ENCODE peak calls at places on chromosomes 4 and X, in ten cellular contexts. One of them, this sample, is unnamed.

GRCh38 chr4:35950442-35950841 is 293.9 kb downstream of the ARAP2 start:
- DNase-seq in fibroblast of villous mesenchyme: no peak
- DNase-seq in cardiac fibroblast: no peak
- DNase-seq in bronchial epithelial cell: no peak
- DNase-seq in thoracic aorta: no peak
- DNase-seq in PC-9: no peak
- DNase-seq in cardiac muscle cell: no peak
- DNase-seq in BE2C: no peak
- DNase-seq in spleen: no peak
- DNase-seq in CD8-positive, alpha-beta T cell: no peak
- DNase-seq in this sample: no peak

GRCh38 chr4:111689214-111689613 is 456.0 kb upstream of the FAM241A start:
- DNase-seq in thoracic aorta: no peak
- DNase-seq in bronchial epithelial cell: peak; percentile 69
- DNase-seq in cardiac muscle cell: no peak
- DNase-seq in BE2C: no peak
- DNase-seq in CD8-positive, alpha-beta T cell: no peak
- DNase-seq in PC-9: no peak
- DNase-seq in fibroblast of villous mesenchyme: peak; percentile 87
- DNase-seq in spleen: no peak
- DNase-seq in cardiac fibroblast: peak; percentile 53
- DNase-seq in this sample: peak; percentile 80

GRCh38 chr4:153232768-153233167 is 28.5 kb downstream of the TRIM2 start:
- DNase-seq in spleen: no peak
- DNase-seq in CD8-positive, alpha-beta T cell: no peak
- DNase-seq in bronchial epithelial cell: no peak
- DNase-seq in cardiac muscle cell: peak; percentile 88
- DNase-seq in fibroblast of villous mesenchyme: no peak
- DNase-seq in cardiac fibroblast: peak; percentile 48
- DNase-seq in PC-9: peak; percentile 57
- DNase-seq in thoracic aorta: no peak
- DNase-seq in BE2C: peak; percentile 57
- DNase-seq in this sample: no peak

GRCh38 chrX:34879876-34880275 is 62.7 kb upstream of the FAM47B start:
- DNase-seq in PC-9: no peak
- DNase-seq in bronchial epithelial cell: no peak
- DNase-seq in cardiac fibroblast: no peak
- DNase-seq in cardiac muscle cell: no peak
- DNase-seq in spleen: no peak
- DNase-seq in thoracic aorta: no peak
- DNase-seq in fibroblast of villous mesenchyme: no peak
- DNase-seq in CD8-positive, alpha-beta T cell: no peak
- DNase-seq in BE2C: no peak
- DNase-seq in this sample: no peak

GRCh38 chrX:10633722-10634121 is 13.3 kb upstream of the MID1 start:
- DNase-seq in BE2C: peak; percentile 22
- DNase-seq in fibroblast of villous mesenchyme: peak; percentile 78
- DNase-seq in cardiac fibroblast: peak; percentile 78
- DNase-seq in bronchial epithelial cell: peak; percentile 93
- DNase-seq in spleen: no peak
- DNase-seq in thoracic aorta: peak; percentile 21
- DNase-seq in CD8-positive, alpha-beta T cell: no peak
- DNase-seq in cardiac muscle cell: no peak
- DNase-seq in PC-9: peak; percentile 87
- DNase-seq in this sample: peak; percentile 90

GRCh38 chrX:129360175-129360574 is 163.1 kb downstream of the SMARCA1 start:
- DNase-seq in cardiac fibroblast: peak; percentile 39
- DNase-seq in fibroblast of villous mesenchyme: peak; percentile 45
- DNase-seq in thoracic aorta: no peak
- DNase-seq in CD8-positive, alpha-beta T cell: peak; percentile 55
- DNase-seq in bronchial epithelial cell: peak; percentile 38
- DNase-seq in BE2C: peak; percentile 34
- DNase-seq in spleen: no peak
- DNase-seq in cardiac muscle cell: peak; percentile 61
- DNase-seq in PC-9: peak; percentile 38
- DNase-seq in this sample: peak; percentile 3

GRCh38 chr4:182886768-182887167 is 30.4 kb downstream of the DCTD start:
- DNase-seq in CD8-positive, alpha-beta T cell: peak; percentile 34
- DNase-seq in bronchial epithelial cell: no peak
- DNase-seq in thoracic aorta: no peak
- DNase-seq in BE2C: no peak
- DNase-seq in cardiac muscle cell: no peak
- DNase-seq in fibroblast of villous mesenchyme: no peak
- DNase-seq in PC-9: no peak
- DNase-seq in cardiac fibroblast: no peak
- DNase-seq in spleen: peak; percentile 54
- DNase-seq in this sample: no peak

GRCh38 chr4:184595430-184595829 is 53.8 kb downstream of the CASP3 start:
- DNase-seq in cardiac muscle cell: no peak
- DNase-seq in bronchial epithelial cell: no peak
- DNase-seq in fibroblast of villous mesenchyme: no peak
- DNase-seq in PC-9: no peak
- DNase-seq in CD8-positive, alpha-beta T cell: no peak
- DNase-seq in cardiac fibroblast: no peak
- DNase-seq in spleen: no peak
- DNase-seq in thoracic aorta: no peak
- DNase-seq in BE2C: no peak
- DNase-seq in this sample: no peak

GRCh38 chr4:14701389-14701788 is 300.9 kb upstream of the CPEB2 start:
- DNase-seq in cardiac fibroblast: no peak
- DNase-seq in CD8-positive, alpha-beta T cell: no peak
- DNase-seq in PC-9: no peak
- DNase-seq in cardiac muscle cell: no peak
- DNase-seq in thoracic aorta: no peak
- DNase-seq in spleen: no peak
- DNase-seq in bronchial epithelial cell: no peak
- DNase-seq in BE2C: no peak
- DNase-seq in fibroblast of villous mesenchyme: no peak
- DNase-seq in this sample: no peak

GRCh38 chr4:180571516-180571915 is 1671.7 kb upstream of the TENM3 start:
- DNase-seq in bronchial epithelial cell: no peak
- DNase-seq in spleen: no peak
- DNase-seq in PC-9: no peak
- DNase-seq in thoracic aorta: no peak
- DNase-seq in fibroblast of villous mesenchyme: no peak
- DNase-seq in cardiac fibroblast: no peak
- DNase-seq in BE2C: no peak
- DNase-seq in CD8-positive, alpha-beta T cell: no peak
- DNase-seq in cardiac muscle cell: no peak
- DNase-seq in this sample: no peak

GRCh38 chr4:68176500-68176899 is 46.8 kb upstream of the TMPRSS11F start:
- DNase-seq in spleen: no peak
- DNase-seq in PC-9: no peak
- DNase-seq in CD8-positive, alpha-beta T cell: no peak
- DNase-seq in fibroblast of villous mesenchyme: no peak
- DNase-seq in thoracic aorta: no peak
- DNase-seq in cardiac muscle cell: no peak
- DNase-seq in BE2C: no peak
- DNase-seq in bronchial epithelial cell: no peak
- DNase-seq in cardiac fibroblast: peak; percentile 2
- DNase-seq in this sample: no peak
- TF ChIP-seq CTCF in spleen: no peak
- TF ChIP-seq CTCF in PC-9: no peak
- TF ChIP-seq CTCF in CD8-positive, alpha-beta T cell: no peak
- TF ChIP-seq CTCF in fibroblast of villous mesenchyme: peak; percentile 4
- TF ChIP-seq CTCF in thoracic aorta: no peak
- TF ChIP-seq CTCF in cardiac muscle cell: no peak
- TF ChIP-seq CTCF in BE2C: no peak
- TF ChIP-seq CTCF in bronchial epithelial cell: peak; percentile 8
- TF ChIP-seq CTCF in cardiac fibroblast: no peak
- TF ChIP-seq CTCF in this sample: no peak

DNA sequence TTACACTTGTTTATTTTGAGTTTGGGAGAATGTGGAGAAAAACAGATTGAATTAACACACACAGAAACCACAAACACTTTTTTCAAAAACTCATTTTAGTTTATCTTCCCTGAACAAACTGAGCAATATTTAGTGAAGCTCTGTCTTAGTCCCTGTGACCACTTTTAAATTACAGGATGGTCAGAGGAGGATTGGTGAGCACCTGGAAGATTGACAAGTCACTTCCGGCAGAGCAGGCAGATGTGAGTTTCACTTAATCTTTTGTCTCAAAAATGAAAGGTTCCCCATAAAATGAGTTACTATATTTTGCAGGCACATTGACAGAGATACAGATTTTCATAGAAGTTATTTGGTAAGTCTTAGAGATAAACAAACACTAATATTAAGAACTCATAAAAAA is 970.1 kb downstream of the ADGRL3 start:
- DNase-seq in cardiac fibroblast: no peak
- DNase-seq in thoracic aorta: no peak
- DNase-seq in PC-9: no peak
- DNase-seq in CD8-positive, alpha-beta T cell: no peak
- DNase-seq in fibroblast of villous mesenchyme: no peak
- DNase-seq in bronchial epithelial cell: no peak
- DNase-seq in cardiac muscle cell: no peak
- DNase-seq in spleen: no peak
- DNase-seq in BE2C: no peak
- DNase-seq in this sample: no peak
- H3K4me3 ChIP-seq in cardiac fibroblast: no peak overlapping the region
- H3K4me3 ChIP-seq in thoracic aorta: no peak overlapping the region
- H3K4me3 ChIP-seq in PC-9: no peak overlapping the region
- H3K4me3 ChIP-seq in CD8-positive, alpha-beta T cell: no peak overlapping the region
- H3K4me3 ChIP-seq in fibroblast of villous mesenchyme: no peak overlapping the region
- H3K4me3 ChIP-seq in bronchial epithelial cell: no peak overlapping the region
- H3K4me3 ChIP-seq in cardiac muscle cell: no peak overlapping the region
- H3K4me3 ChIP-seq in spleen: no peak overlapping the region
- H3K4me3 ChIP-seq in BE2C: no peak overlapping the region
- H3K4me3 ChIP-seq in this sample: no peak overlapping the region

GRCh38 chr4:156377036-156377700 is 423.5 kb upstream of the CTSO start:
- DNase-seq in cardiac fibroblast: peak; percentile 66
- DNase-seq in BE2C: no peak
- DNase-seq in spleen: no peak
- DNase-seq in fibroblast of villous mesenchyme: peak; percentile 85
- DNase-seq in CD8-positive, alpha-beta T cell: no peak
- DNase-seq in thoracic aorta: no peak
- DNase-seq in PC-9: no peak
- DNase-seq in cardiac muscle cell: no peak
- DNase-seq in bronchial epithelial cell: no peak
- DNase-seq in this sample: peak; percentile 37

GRCh38 chr4:156374069-156374468 is 420.4 kb upstream of the CTSO start:
- DNase-seq in bronchial epithelial cell: no peak
- DNase-seq in spleen: no peak
- DNase-seq in BE2C: no peak
- DNase-seq in PC-9: no peak
- DNase-seq in CD8-positive, alpha-beta T cell: no peak
- DNase-seq in fibroblast of villous mesenchyme: no peak
- DNase-seq in cardiac muscle cell: no peak
- DNase-seq in thoracic aorta: no peak
- DNase-seq in cardiac fibroblast: no peak
- DNase-seq in this sample: no peak

GRCh38 chr4:156374894-156375293 is 421.2 kb upstream of the CTSO start:
- DNase-seq in thoracic aorta: no peak
- DNase-seq in CD8-positive, alpha-beta T cell: no peak
- DNase-seq in spleen: no peak
- DNase-seq in cardiac fibroblast: no peak
- DNase-seq in cardiac muscle cell: no peak
- DNase-seq in bronchial epithelial cell: no peak
- DNase-seq in PC-9: no peak
- DNase-seq in BE2C: no peak
- DNase-seq in fibroblast of villous mesenchyme: no peak
- DNase-seq in this sample: no peak

DNA sequence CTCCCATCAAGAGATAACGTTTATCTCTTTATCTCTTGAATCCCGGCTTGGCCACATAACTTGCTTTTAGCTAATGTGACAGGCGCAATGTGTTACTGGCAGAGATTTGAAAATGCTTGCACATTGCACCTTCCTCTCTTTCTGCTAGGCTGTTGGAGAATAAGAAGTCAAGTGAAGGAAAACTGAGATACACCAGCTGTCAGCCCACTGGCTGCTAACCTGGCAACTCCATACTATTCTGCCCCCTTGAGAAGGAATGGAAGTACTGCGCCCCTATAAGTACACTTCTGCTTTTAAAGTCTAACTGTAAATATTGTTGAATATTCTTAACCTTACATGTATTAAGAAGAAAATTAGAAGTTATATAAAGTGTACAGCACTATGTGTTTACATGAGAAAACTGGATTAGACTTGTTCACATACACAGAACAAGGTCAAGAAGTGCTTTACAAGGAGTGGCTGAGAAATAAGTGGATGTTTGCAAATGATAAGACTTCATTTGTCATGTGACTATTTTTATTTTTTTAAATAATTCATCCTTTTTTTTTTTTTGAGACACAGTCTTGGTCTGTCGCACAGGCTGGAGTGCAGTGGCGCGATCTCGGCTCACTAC is 424.5 kb upstream of the CTSO start:
- DNase-seq in CD8-positive, alpha-beta T cell: no peak
- DNase-seq in cardiac muscle cell: peak; percentile 26
- DNase-seq in cardiac fibroblast: peak; percentile 16
- DNase-seq in thoracic aorta: no peak
- DNase-seq in BE2C: no peak
- DNase-seq in fibroblast of villous mesenchyme: peak; percentile 72
- DNase-seq in spleen: no peak
- DNase-seq in PC-9: no peak
- DNase-seq in bronchial epithelial cell: peak; percentile 60
- DNase-seq in this sample: no peak
- TF ChIP-seq CTCF in CD8-positive, alpha-beta T cell: no peak
- TF ChIP-seq CTCF in cardiac muscle cell: no peak
- TF ChIP-seq CTCF in cardiac fibroblast: peak; percentile 84
- TF ChIP-seq CTCF in thoracic aorta: peak; percentile 42
- TF ChIP-seq CTCF in BE2C: peak; percentile 48
- TF ChIP-seq CTCF in fibroblast of villous mesenchyme: peak; percentile 58
- TF ChIP-seq CTCF in spleen: no peak
- TF ChIP-seq CTCF in PC-9: peak; percentile 52
- TF ChIP-seq CTCF in bronchial epithelial cell: peak; percentile 73
- TF ChIP-seq CTCF in this sample: peak; percentile 70

GRCh38 chr4:165583341-165583740 is 204.5 kb downstream of the CPE start:
- DNase-seq in thoracic aorta: no peak
- DNase-seq in BE2C: no peak
- DNase-seq in cardiac muscle cell: no peak
- DNase-seq in bronchial epithelial cell: peak; percentile 76
- DNase-seq in cardiac fibroblast: no peak
- DNase-seq in CD8-positive, alpha-beta T cell: no peak
- DNase-seq in spleen: no peak
- DNase-seq in fibroblast of villous mesenchyme: no peak
- DNase-seq in PC-9: no peak
- DNase-seq in this sample: no peak

GRCh38 chr4:165584916-165585315 is 206.1 kb downstream of the CPE start:
- DNase-seq in CD8-positive, alpha-beta T cell: no peak
- DNase-seq in spleen: no peak
- DNase-seq in cardiac muscle cell: no peak
- DNase-seq in BE2C: no peak
- DNase-seq in cardiac fibroblast: no peak
- DNase-seq in thoracic aorta: no peak
- DNase-seq in PC-9: no peak
- DNase-seq in fibroblast of villous mesenchyme: no peak
- DNase-seq in bronchial epithelial cell: no peak
- DNase-seq in this sample: no peak

DNA sequence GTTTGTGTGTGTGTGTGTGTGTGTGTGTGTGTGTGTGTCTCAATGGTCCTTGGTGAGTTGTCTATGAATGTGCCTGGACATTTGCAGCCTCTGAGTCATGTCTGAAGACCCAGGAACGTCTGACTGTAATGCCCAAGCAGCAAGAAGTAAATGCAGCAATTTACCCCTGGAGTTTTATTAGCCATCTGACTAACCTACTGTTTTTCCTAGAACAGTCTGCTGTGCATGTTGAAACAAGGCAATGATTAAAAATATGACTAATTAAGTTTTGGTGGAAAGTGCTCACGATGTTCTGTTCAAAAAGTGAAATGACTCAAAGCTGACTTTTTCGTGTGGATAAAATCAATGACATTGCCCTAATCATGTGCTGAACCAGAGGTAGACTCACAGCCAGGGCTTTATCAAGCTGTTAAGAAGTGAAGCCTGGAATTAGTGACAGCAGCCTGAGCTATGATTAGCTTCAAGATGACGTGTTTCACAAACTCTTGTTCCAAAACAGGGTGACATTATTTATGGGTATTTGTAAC is 201.6 kb downstream of the CPE start:
- DNase-seq in CD8-positive, alpha-beta T cell: no peak
- DNase-seq in fibroblast of villous mesenchyme: peak; percentile 71
- DNase-seq in cardiac fibroblast: peak; percentile 88
- DNase-seq in spleen: no peak
- DNase-seq in thoracic aorta: peak; percentile 3
- DNase-seq in bronchial epithelial cell: peak; percentile 100
- DNase-seq in PC-9: no peak
- DNase-seq in BE2C: no peak
- DNase-seq in cardiac muscle cell: peak; percentile 42
- DNase-seq in this sample: peak; percentile 84
- H3K4me3 ChIP-seq in CD8-positive, alpha-beta T cell: no peak overlapping the region
- H3K4me3 ChIP-seq in fibroblast of villous mesenchyme: no peak overlapping the region
- H3K4me3 ChIP-seq in cardiac fibroblast: no peak overlapping the region
- H3K4me3 ChIP-seq in spleen: no peak overlapping the region
- H3K4me3 ChIP-seq in thoracic aorta: no peak overlapping the region
- H3K4me3 ChIP-seq in bronchial epithelial cell: no peak overlapping the region
- H3K4me3 ChIP-seq in PC-9: no peak overlapping the region
- H3K4me3 ChIP-seq in BE2C: no peak overlapping the region
- H3K4me3 ChIP-seq in cardiac muscle cell: no peak overlapping the region
- H3K4me3 ChIP-seq in this sample: no peak overlapping the region